ENCODE peak calls at places on chromosome 17, in six cellular contexts. One of them, this sample, is unnamed.

GRCh38 chr17:17818088-17818526 is 18.7 kb downstream of the SREBF1 start:
- DNase-seq in A549: peak
- DNase-seq in NB4: peak
- DNase-seq in breast epithelium: no peak
- DNase-seq in uterus: no peak
- DNase-seq in IMR-90: peak
- DNase-seq in this sample: no peak

GRCh38 chr17:53006006-53006405 is 816.7 kb upstream of the KIF2B start:
- DNase-seq in NB4: no peak
- DNase-seq in A549: no peak
- DNase-seq in IMR-90: no peak
- DNase-seq in uterus: no peak
- DNase-seq in breast epithelium: no peak
- DNase-seq in this sample: no peak

GRCh38 chr17:40323731-40324650 is 15.0 kb downstream of the RARA start:
- DNase-seq in NB4: peak
- DNase-seq in A549: no peak
- DNase-seq in breast epithelium: peak
- DNase-seq in uterus: no peak
- DNase-seq in IMR-90: peak
- DNase-seq in this sample: no peak

GRCh38 chr17:78798695-78799559 is 16.9 kb upstream of the CYTH1 start:
- DNase-seq in A549: peak
- DNase-seq in IMR-90: peak
- DNase-seq in breast epithelium: no peak
- DNase-seq in NB4: peak
- DNase-seq in uterus: no peak
- DNase-seq in this sample: no peak

GRCh38 chr17:4232168-4232813 is 31.5 kb downstream of the ANKFY1 start:
- DNase-seq in A549: no peak
- DNase-seq in uterus: no peak
- DNase-seq in IMR-90: peak
- DNase-seq in NB4: peak
- DNase-seq in breast epithelium: no peak
- DNase-seq in this sample: peak

GRCh38 chr17:64345691-64346376 is 44.8 kb downstream of the PECAM1 start:
- DNase-seq in uterus: no peak
- DNase-seq in A549: no peak
- DNase-seq in breast epithelium: no peak
- DNase-seq in NB4: no peak
- DNase-seq in IMR-90: no peak
- DNase-seq in this sample: no peak

GRCh38 chr17:10698116-10698818 is 873 bp downstream of the ADPRM start:
- DNase-seq in IMR-90: peak
- DNase-seq in NB4: peak
- DNase-seq in uterus: no peak
- DNase-seq in breast epithelium: no peak
- DNase-seq in A549: no peak
- DNase-seq in this sample: no peak

GRCh38 chr17:4229627-4230026 is 34.2 kb downstream of the ANKFY1 start:
- DNase-seq in IMR-90: peak
- DNase-seq in NB4: no peak
- DNase-seq in uterus: peak
- DNase-seq in breast epithelium: peak
- DNase-seq in A549: no peak
- DNase-seq in this sample: peak

GRCh38 chr17:73642659-73643011 is 1.6 kb downstream of the SDK2 start:
- DNase-seq in uterus: no peak
- DNase-seq in IMR-90: no peak
- DNase-seq in A549: no peak
- DNase-seq in NB4: no peak
- DNase-seq in breast epithelium: no peak
- DNase-seq in this sample: no peak

GRCh38 chr17:39230361-39230760 is 4.6 kb upstream of the STAC2 start:
- DNase-seq in NB4: no peak
- DNase-seq in IMR-90: no peak
- DNase-seq in breast epithelium: no peak
- DNase-seq in A549: no peak
- DNase-seq in uterus: no peak
- DNase-seq in this sample: no peak

GRCh38 chr17:82297804-82298537 is 19.4 kb downstream of the CD7 start:
- DNase-seq in breast epithelium: peak
- DNase-seq in IMR-90: peak
- DNase-seq in A549: peak
- DNase-seq in uterus: peak
- DNase-seq in NB4: peak
- DNase-seq in this sample: peak

GRCh38 chr17:39939588-39940419 is 12.3 kb downstream of the LRRC3C start:
- DNase-seq in breast epithelium: no peak
- DNase-seq in uterus: peak
- DNase-seq in IMR-90: peak
- DNase-seq in A549: peak
- DNase-seq in NB4: peak
- DNase-seq in this sample: peak

GRCh38 chr17:49229805-49230600 is 584 bp downstream of the PHOSPHO1 start:
- DNase-seq in A549: no peak
- DNase-seq in uterus: no peak
- DNase-seq in breast epithelium: no peak
- DNase-seq in IMR-90: no peak
- DNase-seq in NB4: no peak
- DNase-seq in this sample: no peak

GRCh38 chr17:76080934-76081287 is 1.9 kb downstream of the ZACN start:
- DNase-seq in A549: no peak
- DNase-seq in breast epithelium: no peak
- DNase-seq in IMR-90: no peak
- DNase-seq in uterus: no peak
- DNase-seq in NB4: no peak
- DNase-seq in this sample: no peak

GRCh38 chr17:21452377-21453143 is 76.4 kb downstream of the KCNJ12 start:
- DNase-seq in NB4: peak
- DNase-seq in breast epithelium: peak
- DNase-seq in uterus: peak
- DNase-seq in IMR-90: peak
- DNase-seq in A549: peak
- DNase-seq in this sample: peak

GRCh38 chr17:64736804-64737492 is 74.8 kb upstream of the SMURF2 start:
- DNase-seq in A549: peak
- DNase-seq in uterus: no peak
- DNase-seq in NB4: peak
- DNase-seq in IMR-90: peak
- DNase-seq in breast epithelium: no peak
- DNase-seq in this sample: peak

GRCh38 chr17:83111516-83112282 is 32.3 kb downstream of the METRNL start:
- DNase-seq in IMR-90: no peak
- DNase-seq in NB4: no peak
- DNase-seq in breast epithelium: no peak
- DNase-seq in A549: no peak
- DNase-seq in uterus: no peak
- DNase-seq in this sample: no peak

DNA sequence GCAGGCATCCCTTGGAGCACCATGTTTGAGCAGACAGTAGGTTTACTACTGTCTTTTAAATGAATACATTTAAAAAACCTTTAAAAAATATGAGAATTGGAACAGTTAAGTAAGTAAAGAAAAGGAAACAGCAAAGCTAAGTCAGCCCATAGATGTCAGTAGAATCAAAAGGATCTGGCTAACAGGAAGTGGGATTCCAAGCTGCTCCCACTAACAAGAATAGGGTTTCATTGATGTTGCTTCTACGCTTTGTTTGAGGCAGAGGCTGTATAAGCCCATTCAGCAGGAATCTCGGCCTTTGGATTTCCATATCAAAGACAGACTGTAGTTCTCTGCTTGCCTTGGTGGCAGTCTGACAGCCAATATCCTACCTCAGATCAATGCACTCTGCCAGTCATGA is 122.9 kb upstream of the ELAC2 start:
- DNase-seq in IMR-90: peak
- DNase-seq in A549: no peak
- DNase-seq in uterus: no peak
- DNase-seq in breast epithelium: no peak
- DNase-seq in NB4: peak
- DNase-seq in this sample: no peak
- TF ChIP-seq CTCF in IMR-90: peak
- TF ChIP-seq CTCF in A549: no peak
- TF ChIP-seq CTCF in uterus: no peak
- TF ChIP-seq CTCF in breast epithelium: no peak
- TF ChIP-seq CTCF in NB4: no peak
- TF ChIP-seq CTCF in this sample: peak

GRCh38 chr17:71764507-71764906 is 356.3 kb upstream of the SOX9 start:
- DNase-seq in NB4: peak
- DNase-seq in uterus: no peak
- DNase-seq in breast epithelium: no peak
- DNase-seq in IMR-90: no peak
- DNase-seq in A549: peak
- DNase-seq in this sample: peak
- TF ChIP-seq CTCF in NB4: peak
- TF ChIP-seq CTCF in uterus: no peak
- TF ChIP-seq CTCF in breast epithelium: no peak
- TF ChIP-seq CTCF in IMR-90: peak
- TF ChIP-seq CTCF in A549: peak
- TF ChIP-seq CTCF in this sample: peak

GRCh38 chr17:1485311-1485747 is 7.2 kb downstream of the MYO1C start:
- DNase-seq in A549: peak
- DNase-seq in breast epithelium: no peak
- DNase-seq in uterus: peak
- DNase-seq in IMR-90: no peak
- DNase-seq in NB4: no peak
- DNase-seq in this sample: no peak

GRCh38 chr17:1485748-1486376 is 6.6 kb downstream of the MYO1C start:
- DNase-seq in IMR-90: peak
- DNase-seq in uterus: peak
- DNase-seq in breast epithelium: peak
- DNase-seq in A549: peak
- DNase-seq in NB4: no peak
- DNase-seq in this sample: peak

GRCh38 chr17:1484060-1484535 is 8.4 kb downstream of the MYO1C start:
- DNase-seq in uterus: no peak
- DNase-seq in A549: no peak
- DNase-seq in breast epithelium: no peak
- DNase-seq in NB4: no peak
- DNase-seq in IMR-90: no peak
- DNase-seq in this sample: no peak

GRCh38 chr17:1482686-1483445 is 9.6 kb downstream of the MYO1C start:
- DNase-seq in NB4: no peak
- DNase-seq in IMR-90: no peak
- DNase-seq in breast epithelium: no peak
- DNase-seq in uterus: no peak
- DNase-seq in A549: no peak
- DNase-seq in this sample: no peak

GRCh38 chr17:1484586-1485310 is 7.7 kb downstream of the MYO1C start:
- DNase-seq in breast epithelium: no peak
- DNase-seq in uterus: peak
- DNase-seq in A549: peak
- DNase-seq in NB4: peak
- DNase-seq in IMR-90: no peak
- DNase-seq in this sample: peak
- TF ChIP-seq CTCF in breast epithelium: peak
- TF ChIP-seq CTCF in uterus: no peak
- TF ChIP-seq CTCF in A549: no peak
- TF ChIP-seq CTCF in NB4: no peak
- TF ChIP-seq CTCF in IMR-90: no peak
- TF ChIP-seq CTCF in this sample: peak

DNA sequence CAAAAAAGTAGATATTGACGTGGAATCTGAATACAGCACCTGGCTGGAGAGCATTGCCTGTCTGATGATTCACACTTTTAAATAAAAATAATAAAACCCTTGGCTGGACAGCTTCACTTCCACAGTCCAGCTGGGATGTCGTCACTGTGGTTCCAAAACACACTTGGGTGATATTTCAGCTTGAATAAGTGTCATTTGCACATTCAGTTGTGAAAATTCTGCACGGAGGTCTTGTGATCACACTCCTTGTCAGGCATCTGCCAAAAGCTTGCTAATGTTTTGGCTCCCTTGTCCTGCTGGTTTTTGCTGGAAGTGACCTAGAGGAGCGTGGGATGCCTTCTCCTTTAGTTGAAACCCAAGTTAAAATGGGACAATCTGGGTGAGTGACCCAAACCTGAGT is 60.7 kb downstream of the PCTP start:
- DNase-seq in NB4: no peak
- DNase-seq in IMR-90: no peak
- DNase-seq in A549: no peak
- DNase-seq in breast epithelium: no peak
- DNase-seq in uterus: no peak
- DNase-seq in this sample: no peak
- TF ChIP-seq CTCF in NB4: no peak
- TF ChIP-seq CTCF in IMR-90: no peak
- TF ChIP-seq CTCF in A549: no peak
- TF ChIP-seq CTCF in breast epithelium: no peak
- TF ChIP-seq CTCF in uterus: no peak
- TF ChIP-seq CTCF in this sample: no peak

GRCh38 chr17:41786227-41787020 is at the start of gene JUP:
- DNase-seq in breast epithelium: peak
- DNase-seq in uterus: peak
- DNase-seq in IMR-90: peak
- DNase-seq in NB4: peak
- DNase-seq in A549: peak
- DNase-seq in this sample: peak
- TF ChIP-seq CTCF in breast epithelium: no peak
- TF ChIP-seq CTCF in uterus: peak
- TF ChIP-seq CTCF in IMR-90: peak
- TF ChIP-seq CTCF in NB4: peak
- TF ChIP-seq CTCF in A549: peak
- TF ChIP-seq CTCF in this sample: peak

DNA sequence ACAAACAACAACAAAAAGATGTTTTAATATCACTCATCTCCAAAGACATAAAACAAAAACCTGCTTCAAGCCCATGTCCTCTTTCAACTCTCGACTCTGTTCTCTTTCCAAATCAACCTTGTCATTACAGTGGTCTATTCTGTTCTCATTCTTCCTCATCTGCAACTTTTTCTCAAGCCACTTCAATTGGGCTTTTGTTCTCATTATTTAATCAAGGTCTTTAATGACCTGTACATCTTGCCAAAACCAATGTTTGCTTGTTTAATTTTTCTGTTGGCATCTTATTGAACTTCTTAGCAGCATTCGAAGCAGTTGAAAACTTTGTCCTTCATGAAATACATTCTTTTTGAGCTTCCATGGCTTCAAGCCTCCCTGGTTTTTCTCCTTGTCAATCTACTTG is 19.7 kb upstream of the RABEP1 start:
- DNase-seq in IMR-90: no peak
- DNase-seq in A549: no peak
- DNase-seq in NB4: no peak
- DNase-seq in uterus: no peak
- DNase-seq in breast epithelium: no peak
- DNase-seq in this sample: no peak
- TF ChIP-seq CTCF in IMR-90: no peak
- TF ChIP-seq CTCF in A549: no peak
- TF ChIP-seq CTCF in NB4: no peak
- TF ChIP-seq CTCF in uterus: no peak
- TF ChIP-seq CTCF in breast epithelium: no peak
- TF ChIP-seq CTCF in this sample: no peak

DNA sequence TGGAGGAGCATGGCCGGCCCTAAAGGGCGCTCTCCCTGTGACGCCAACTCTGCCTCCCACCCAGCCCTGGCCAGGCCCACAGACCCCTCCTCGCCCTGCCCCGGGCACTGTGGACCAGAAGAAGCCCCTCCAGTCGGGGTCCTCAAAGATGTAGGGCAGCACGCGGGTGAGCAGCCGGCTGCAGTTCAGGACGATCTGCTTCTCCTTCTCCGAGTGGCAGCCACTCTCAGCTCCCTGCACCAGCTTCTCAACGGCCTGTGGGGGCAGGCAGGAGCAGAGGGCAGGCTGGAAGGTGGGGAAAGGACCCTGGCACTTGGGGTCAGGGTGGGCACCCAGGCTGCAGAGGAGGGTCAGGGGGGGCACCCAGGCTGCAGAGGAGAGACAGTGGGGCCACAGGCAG is 8.9 kb downstream of the HID1 start:
- DNase-seq in A549: no peak
- DNase-seq in NB4: peak
- DNase-seq in IMR-90: no peak
- DNase-seq in breast epithelium: no peak
- DNase-seq in uterus: no peak
- DNase-seq in this sample: no peak
- TF ChIP-seq CTCF in A549: no peak
- TF ChIP-seq CTCF in NB4: no peak
- TF ChIP-seq CTCF in IMR-90: peak
- TF ChIP-seq CTCF in breast epithelium: no peak
- TF ChIP-seq CTCF in uterus: no peak
- TF ChIP-seq CTCF in this sample: no peak